ENCODE peak calls at places on chromosome X, in nine cellular contexts. J is endodermal cell; C is CD4-positive, alpha-beta T cell; P is Calu3; E is AG10803; L is BJ; K is lower lobe of right lung; F is HCT116; Z is hepatocyte. S is an unnamed sample.

GRCh38 chrX:45699158-45699557 is 498.5 kb upstream of the DIPK2B start:
- DNase-seq in J (no peak), C (no peak), P (no peak), E (no peak), L (no peak), K (no peak), F (no peak), Z (no peak), S (no peak)

GRCh38 chrX:87626996-87627395 is 109.4 kb downstream of the KLHL4 start:
- DNase-seq in J (no peak), C (no peak), P (no peak), E (no peak), L (no peak), K (no peak), F (no peak), Z (no peak), S (no peak)

GRCh38 chrX:149487292-149487691 is 17.8 kb downstream of the IDS start:
- DNase-seq in J (peak), C (no peak), P (no peak), E (no peak), L (no peak), K (no peak), F (no peak), Z (no peak), S (no peak)

GRCh38 chrX:152893631-152894610 is 3.9 kb upstream of the ZNF185 start:
- DNase-seq in J (peak), C (no peak), P (no peak), E (no peak), L (no peak), K (no peak), F (no peak), Z (no peak), S (no peak)

GRCh38 chrX:31367816-31368215 is 296.0 kb upstream of the FTHL17 start:
- DNase-seq in J (no peak), C (no peak), P (no peak), E (no peak), L (no peak), K (no peak), F (no peak), Z (no peak), S (no peak)

GRCh38 chrX:48688531-48689142 is 5.0 kb downstream of the WAS start:
- DNase-seq in J (no peak), C (no peak), P (no peak), E (no peak), L (no peak), K (no peak), F (no peak), Z (no peak), S (no peak)

GRCh38 chrX:49844622-49845021 is 15.5 kb downstream of the PAGE4 start:
- DNase-seq in J (no peak), C (no peak), P (no peak), E (no peak), L (no peak), K (no peak), F (no peak), Z (no peak), S (no peak)

GRCh38 chrX:40855932-40856515 is 120.7 kb upstream of the MED14 start:
- DNase-seq in J (no peak), C (no peak), P (no peak), E (no peak), L (no peak), K (no peak), F (no peak), Z (no peak), S (no peak)

GRCh38 chrX:131752493-131753198 is 208.8 kb downstream of the OR13H1 start:
- DNase-seq in J (no peak), C (no peak), P (no peak), E (no peak), L (no peak), K (no peak), F (no peak), Z (no peak), S (no peak)

GRCh38 chrX:131745942-131746489 is 202.1 kb downstream of the OR13H1 start:
- DNase-seq in J (no peak), C (no peak), P (no peak), E (no peak), L (no peak), K (no peak), F (no peak), Z (no peak), S (no peak)

GRCh38 chrX:131746491-131746968 is 202.7 kb downstream of the OR13H1 start:
- DNase-seq in J (peak), C (no peak), P (no peak), E (no peak), L (no peak), K (no peak), F (peak), Z (no peak), S (peak)

GRCh38 chrX:131747173-131747572 is 203.3 kb downstream of the OR13H1 start:
- DNase-seq in J (no peak), C (no peak), P (no peak), E (no peak), L (no peak), K (no peak), F (no peak), Z (no peak), S (peak)
- TF ChIP-seq CTCF in J (no peak), C (no peak), P (no peak), E (no peak), L (no peak), K (no peak), F (no peak), Z (no peak), S (peak)

GRCh38 chrX:150536455-150537116 is 31.8 kb upstream of the MTM1 start:
- DNase-seq in J (no peak), C (no peak), P (no peak), E (no peak), L (no peak), K (no peak), F (peak), Z (no peak), S (no peak)
- TF ChIP-seq CTCF in J (peak), C (no peak), P (peak), E (no peak), L (peak), K (peak), F (no peak), Z (no peak), S (peak)

GRCh38 chrX:122835886-122836285 is 348.2 kb upstream of the GRIA3 start:
- DNase-seq in J (no peak), C (no peak), P (no peak), E (no peak), L (no peak), K (no peak), F (no peak), Z (no peak), S (no peak)
- TF ChIP-seq CTCF in J (no peak), C (no peak), P (no peak), E (no peak), L (no peak), K (no peak), F (no peak), Z (no peak), S (no peak)

GRCh38 chrX:8010105-8010504 is 82.9 kb upstream of the PNPLA4 start:
- DNase-seq in J (no peak), C (no peak), P (no peak), E (no peak), L (no peak), K (no peak), F (no peak), Z (no peak), S (no peak)
- TF ChIP-seq CTCF in J (peak), C (no peak), P (no peak), E (no peak), L (no peak), K (peak), F (no peak), Z (no peak), S (no peak)

GRCh38 chrX:53239474-53239873 is 14.5 kb upstream of the KDM5C start:
- DNase-seq in J (peak), C (no peak), P (no peak), E (no peak), L (no peak), K (no peak), F (no peak), Z (no peak), S (no peak)
- TF ChIP-seq CTCF in J (peak), C (peak), P (no peak), E (no peak), L (no peak), K (no peak), F (peak), Z (no peak), S (peak)

GRCh38 chrX:119989905-119990408 is 46.4 kb upstream of the NKAP start:
- DNase-seq in J (peak), C (no peak), P (no peak), E (no peak), L (no peak), K (no peak), F (no peak), Z (no peak), S (no peak)
- TF ChIP-seq CTCF in J (no peak), C (no peak), P (no peak), E (no peak), L (no peak), K (no peak), F (no peak), Z (no peak), S (no peak)

GRCh38 chrX:130395341-130395740 is 6.4 kb upstream of the RBMX2 start:
- DNase-seq in J (no peak), C (no peak), P (no peak), E (no peak), L (no peak), K (no peak), F (no peak), Z (no peak), S (no peak)

GRCh38 chrX:130393451-130394074 is 8.1 kb upstream of the GPR119 start:
- DNase-seq in J (peak), C (no peak), P (peak), E (peak), L (no peak), K (no peak), F (peak), Z (peak), S (no peak)
- TF ChIP-seq CTCF in J (peak), C (peak), P (peak), E (peak), L (peak), K (peak), F (peak), Z (peak), S (peak)

GRCh38 chrX:1323315-1323714 is 13.3 kb upstream of the IL3RA start:
- DNase-seq in J (peak), C (peak), P (peak), E (no peak), L (no peak), K (peak), F (peak), Z (peak), S (peak)
- TF ChIP-seq CTCF in J (peak), C (peak), P (no peak), E (no peak), L (peak), K (peak), F (peak), Z (peak), S (peak)